ENCODE peak calls at places on chromosomes 1 and 21, in ten cellular contexts. O is progenitor cell of endocrine pancreas; C is nephron progenitor cell; L is pulmonary artery endothelial cell; F is naive thymus-derived CD8-positive, alpha-beta T cell; K is iris pigment epithelial cell; R is LoVo; B is HuH-7; M is Panc1; Z is CD8-positive, alpha-beta T cell. U is an unnamed sample.

GRCh38 chr1:227918083-227918700 is 29.5 kb downstream of the WNT9A start:
- DNase-seq in M (no peak), R (no peak), B (no peak), Z (no peak), C (no peak), K (no peak), O (no peak), F (no peak), L (no peak), U (no peak)

GRCh38 chr21:38267991-38268858 is 11.4 kb downstream of the KCNJ15 start:
- DNase-seq in O (no peak), Z (no peak), K (no peak), B (no peak), M (no peak), F (no peak), L (no peak), R (no peak), C (no peak), U (no peak)

GRCh38 chr1:153866045-153866850 is 56.5 kb downstream of the GATAD2B start:
- DNase-seq in M (no peak), R (no peak), Z (no peak), C (no peak), K (peak), L (no peak), B (no peak), O (no peak), F (no peak), U (no peak)

GRCh38 chr1:37056201-37056764 is 22.0 kb upstream of the GRIK3 start:
- DNase-seq in M (no peak), O (no peak), R (no peak), B (no peak), L (no peak), F (no peak), Z (no peak), K (no peak), C (no peak), U (no peak)

GRCh38 chr1:100358210-100358609 is 5.9 kb downstream of the CDC14A start:
- DNase-seq in K (no peak), R (no peak), Z (no peak), C (no peak), L (no peak), F (no peak), B (no peak), M (no peak), O (no peak), U (peak)

GRCh38 chr1:10835423-10836421 is 39.3 kb upstream of the CASZ1 start:
- DNase-seq in Z (no peak), L (no peak), C (peak), O (peak), M (no peak), K (peak), R (no peak), F (no peak), B (peak), U (no peak)

GRCh38 chr1:25990702-25991395 is 7.0 kb downstream of the PAFAH2 start:
- DNase-seq in Z (peak), F (peak), K (no peak), R (no peak), B (no peak), M (no peak), L (no peak), O (no peak), C (no peak), U (no peak)

GRCh38 chr1:153945795-153946621 is 510 bp downstream of the DENND4B start:
- DNase-seq in Z (peak), M (no peak), O (peak), L (no peak), K (peak), R (peak), C (peak), F (peak), B (peak), U (peak)

GRCh38 chr1:211527006-211527405 is 35.0 kb upstream of the RD3 start:
- DNase-seq in R (no peak), L (no peak), Z (no peak), F (no peak), O (no peak), B (no peak), C (no peak), K (no peak), M (no peak), U (no peak)

GRCh38 chr1:8097077-8097799 is 71.1 kb upstream of the ERRFI1 start:
- DNase-seq in M (peak), C (no peak), Z (no peak), R (peak), F (no peak), L (peak), O (no peak), K (peak), B (no peak), U (no peak)

GRCh38 chr1:171794085-171794484 is 12.6 kb downstream of the METTL13 start:
- DNase-seq in F (no peak), R (no peak), M (peak), K (peak), C (no peak), Z (no peak), B (no peak), O (no peak), L (no peak), U (no peak)

GRCh38 chr1:239387304-239388231 is 1.2 kb downstream of the CHRM3 start:
- DNase-seq in O (peak), M (no peak), B (peak), Z (no peak), K (peak), C (peak), R (no peak), L (no peak), F (no peak), U (no peak)

GRCh38 chr1:109197163-109198042 is 16.3 kb upstream of the SARS1 start:
- DNase-seq in K (peak), M (peak), R (peak), C (no peak), Z (no peak), L (peak), O (no peak), F (no peak), B (no peak), U (no peak)

GRCh38 chr1:238642231-238642630 is 744.1 kb upstream of the CHRM3 start:
- DNase-seq in M (no peak), C (no peak), F (no peak), Z (no peak), R (no peak), O (no peak), B (no peak), K (peak), L (no peak), U (no peak)

GRCh38 chr1:7046891-7047290 is 261.6 kb downstream of the CAMTA1 start:
- DNase-seq in O (no peak), C (no peak), L (no peak), Z (peak), F (no peak), M (no peak), K (peak), B (no peak), R (no peak), U (no peak)

GRCh38 chr1:222994506-222995229 is 148.4 kb downstream of the TLR5 start:
- DNase-seq in L (peak), Z (no peak), O (no peak), R (peak), M (no peak), K (peak), B (no peak), F (no peak), C (no peak), U (no peak)

GRCh38 chr1:8702121-8702520 is 115.3 kb downstream of the RERE start:
- DNase-seq in L (no peak), B (no peak), F (no peak), O (peak), K (no peak), R (peak), Z (no peak), C (no peak), M (no peak), U (no peak)

GRCh38 chr1:52002038-52002917 is 11.8 kb upstream of the RAB3B start:
- DNase-seq in B (peak), R (peak), F (peak), C (peak), Z (peak), K (peak), M (peak), O (peak), L (peak), U (peak)

GRCh38 chr1:17011439-17012307 is at the start of gene ATP13A2:
- DNase-seq in R (peak), F (peak), Z (peak), L (peak), K (peak), B (peak), M (peak), O (peak), C (peak), U (peak)

GRCh38 chr1:152050886-152051764 is 14.3 kb upstream of the S100A11 start:
- DNase-seq in Z (no peak), B (no peak), O (no peak), F (no peak), L (no peak), R (peak), M (no peak), K (peak), C (no peak), U (no peak)

GRCh38 chr21:39316062-39316461 is 2.6 kb upstream of the BRWD1 start:
- DNase-seq in L (no peak), Z (no peak), R (no peak), F (no peak), O (no peak), C (no peak), K (peak), B (no peak), M (no peak), U (peak)

GRCh38 chr1:206001476-206001888 is 1.7 kb downstream of the RAB7B start:
- DNase-seq in R (peak), F (no peak), C (no peak), Z (no peak), K (peak), O (no peak), B (no peak), L (no peak), M (no peak), U (no peak)

GRCh38 chr1:48710318-48710717 is 66.4 kb downstream of the BEND5 start:
- DNase-seq in O (no peak), Z (no peak), B (no peak), L (no peak), M (no peak), F (no peak), C (no peak), R (no peak), K (no peak), U (no peak)